ENCODE peak calls at places on chromosomes 5 and 9, in five cellular contexts. H is GM23248, T is astrocyte, O is K562, D is A549. A is an unnamed sample. For H3K9me3, the result is how much of the 10 kb centered on the place peaks cover.

GRCh38 chr5:69004127-69004526 is 89.7 kb upstream of the SLC30A5 start:
- DNase-seq in D (no peak), T (no peak), O (no peak), H (no peak), A (no peak)

GRCh38 chr9:24846248-24846912 is 300.7 kb upstream of the IZUMO3 start:
- DNase-seq in H (no peak), D (no peak), O (no peak), T (no peak), A (no peak)

GRCh38 chr9:8904971-8905370 is 1105.4 kb upstream of the DMAC1 start:
- DNase-seq in O (no peak), H (no peak), D (no peak), T (no peak), A (no peak)

GRCh38 chr9:95037789-95038521 is 279.6 kb downstream of the FANCC start:
- DNase-seq in T (no peak), D (no peak), O (no peak), H (peak), A (no peak)

GRCh38 chr9:68775003-68775730 is 70.1 kb downstream of the PIP5K1B start:
- DNase-seq in H (peak), D (no peak), O (no peak), T (no peak), A (peak)

GRCh38 chr9:88378317-88378716 is 9.9 kb upstream of the SPIN1 start:
- DNase-seq in D (no peak), H (peak), O (no peak), T (no peak), A (no peak)

GRCh38 chr5:131224387-131225191 is 39.3 kb upstream of the CDC42SE2 start:
- DNase-seq in O (no peak), D (no peak), H (no peak), T (no peak), A (no peak)

GRCh38 chr9:120864719-120865118 is 12.3 kb downstream of the PHF19 start:
- DNase-seq in O (no peak), T (no peak), H (no peak), D (no peak), A (no peak)

GRCh38 chr5:149143470-149143869 is 2.2 kb downstream of the ABLIM3 start:
- DNase-seq in T (peak), D (no peak), O (no peak), H (peak), A (peak)

GRCh38 chr5:77231470-77232138 is 21.1 kb downstream of the PDE8B start:
- DNase-seq in T (no peak), H (no peak), O (no peak), D (no peak), A (no peak)

GRCh38 chr9:14652729-14653377 is 40.4 kb downstream of the ZDHHC21 start:
- DNase-seq in T (peak), D (no peak), H (peak), O (peak), A (no peak)

GRCh38 chr5:142364251-142365145 is 39.7 kb upstream of the SPRY4 start:
- DNase-seq in T (no peak), D (peak), O (peak), H (no peak), A (peak)
- H3K4me3 ChIP-seq in T (no peak), D (peak), O (no peak), H (no peak), A (no peak)

DNA sequence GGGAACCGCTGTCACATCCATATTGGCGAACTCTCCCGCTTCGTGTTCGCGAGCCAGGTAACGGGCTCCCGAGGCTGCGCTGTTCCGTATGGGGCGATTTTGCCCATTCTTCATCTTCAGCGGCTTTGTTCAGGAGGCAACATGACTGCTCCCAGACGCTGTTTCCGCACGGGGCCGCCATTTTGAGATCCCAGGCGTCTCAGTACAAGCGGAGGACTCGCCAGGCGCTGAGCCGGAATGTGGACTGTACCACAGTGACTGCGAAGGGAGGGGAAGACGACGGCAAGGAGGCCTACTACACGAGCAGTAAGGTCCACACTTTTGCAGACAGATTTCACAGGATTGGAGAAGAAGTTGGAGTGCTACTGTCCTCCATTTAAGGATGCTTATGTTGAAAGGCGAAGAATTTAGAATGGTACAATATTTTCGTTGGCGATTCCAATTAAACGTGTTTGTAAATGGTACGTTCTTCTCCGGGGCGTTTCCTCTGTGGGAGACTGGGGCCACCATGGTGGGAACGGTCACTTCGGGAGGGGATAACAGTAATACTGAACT is 41.6 kb upstream of the ZNF300 start:
- DNase-seq in D (no peak), H (peak), O (peak), T (peak), A (no peak)
- H3K9me3 ChIP-seq in D (under half), H (under half), O (under half), T (under half), A (under half)

GRCh38 chr5:79133121-79133656 is 21.6 kb downstream of the BHMT start:
- DNase-seq in H (peak), T (peak), D (no peak), O (peak), A (no peak)
- H3K4me3 ChIP-seq in H (peak), T (peak), D (peak), O (no peak), A (peak)

GRCh38 chr9:1050125-1050895 is at the start of gene DMRT2:
- DNase-seq in T (peak), O (peak), H (peak), D (peak), A (no peak)
- H3K9me3 ChIP-seq in T (under half), O (under half), H (under half), D (under half), A (under half)

DNA sequence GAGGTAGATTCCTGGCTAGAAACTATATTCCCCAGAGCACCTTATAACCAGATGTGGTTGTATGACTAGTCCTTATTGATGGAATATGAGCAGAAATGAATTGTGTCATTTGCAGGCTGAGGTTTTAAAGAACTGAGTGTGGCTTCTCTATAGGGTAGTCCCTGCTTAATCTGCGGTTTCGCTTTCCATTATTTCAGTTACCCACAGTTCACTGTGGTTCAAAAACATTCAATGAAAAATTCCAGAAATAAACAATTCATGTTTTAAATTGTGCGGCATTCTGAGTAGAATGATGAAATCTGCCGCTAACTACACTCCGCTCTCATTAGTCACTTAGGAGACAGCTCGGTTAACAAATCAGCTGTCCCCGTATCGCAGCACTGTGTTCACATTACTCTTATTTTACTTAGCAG is 65.1 kb downstream of the ANKRD55 start:
- DNase-seq in D (no peak), H (no peak), O (no peak), T (peak), A (peak)
- H3K4me3 ChIP-seq in D (no peak), H (no peak), O (no peak), T (no peak), A (no peak)

DNA sequence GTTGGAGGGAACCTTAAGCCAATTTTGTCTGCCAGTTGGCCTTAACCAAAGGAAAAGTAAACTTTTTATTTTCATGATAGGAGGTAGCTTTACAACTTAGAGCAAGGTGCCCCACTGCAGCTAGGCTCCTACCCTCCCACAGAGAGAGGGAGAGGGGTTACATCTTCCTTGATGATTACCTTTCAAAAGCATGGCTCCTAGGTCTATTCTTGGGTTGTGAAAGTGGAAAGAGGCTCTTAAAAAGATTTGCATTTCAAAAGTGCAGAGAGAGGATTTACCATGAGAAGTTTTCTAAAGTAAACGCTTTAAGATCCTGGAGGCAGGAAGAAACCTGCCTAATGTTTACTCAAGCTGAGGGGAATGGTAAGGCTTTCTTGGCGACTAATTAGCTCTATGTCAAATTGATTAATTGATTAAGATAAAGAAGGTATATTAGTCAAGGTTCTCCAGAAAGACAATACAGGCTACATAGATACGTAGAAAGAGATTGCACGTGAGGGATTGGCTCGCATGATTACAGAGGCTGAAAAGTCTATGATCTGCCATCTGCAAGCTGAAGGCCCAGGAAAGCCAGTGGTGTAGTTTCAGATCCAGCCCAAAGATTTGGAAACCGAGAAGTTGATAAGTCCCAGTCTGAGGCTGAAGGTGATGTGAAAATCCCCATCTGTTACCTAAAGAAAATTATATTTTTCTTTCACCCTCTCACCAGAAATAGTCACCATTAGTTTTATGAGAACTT is 333.8 kb upstream of the CTNND2 start:
- DNase-seq in H (no peak), D (no peak), O (no peak), T (no peak), A (no peak)
- H3K9me3 ChIP-seq in H (under half), D (under half), O (under half), T (under half), A (under half)

DNA sequence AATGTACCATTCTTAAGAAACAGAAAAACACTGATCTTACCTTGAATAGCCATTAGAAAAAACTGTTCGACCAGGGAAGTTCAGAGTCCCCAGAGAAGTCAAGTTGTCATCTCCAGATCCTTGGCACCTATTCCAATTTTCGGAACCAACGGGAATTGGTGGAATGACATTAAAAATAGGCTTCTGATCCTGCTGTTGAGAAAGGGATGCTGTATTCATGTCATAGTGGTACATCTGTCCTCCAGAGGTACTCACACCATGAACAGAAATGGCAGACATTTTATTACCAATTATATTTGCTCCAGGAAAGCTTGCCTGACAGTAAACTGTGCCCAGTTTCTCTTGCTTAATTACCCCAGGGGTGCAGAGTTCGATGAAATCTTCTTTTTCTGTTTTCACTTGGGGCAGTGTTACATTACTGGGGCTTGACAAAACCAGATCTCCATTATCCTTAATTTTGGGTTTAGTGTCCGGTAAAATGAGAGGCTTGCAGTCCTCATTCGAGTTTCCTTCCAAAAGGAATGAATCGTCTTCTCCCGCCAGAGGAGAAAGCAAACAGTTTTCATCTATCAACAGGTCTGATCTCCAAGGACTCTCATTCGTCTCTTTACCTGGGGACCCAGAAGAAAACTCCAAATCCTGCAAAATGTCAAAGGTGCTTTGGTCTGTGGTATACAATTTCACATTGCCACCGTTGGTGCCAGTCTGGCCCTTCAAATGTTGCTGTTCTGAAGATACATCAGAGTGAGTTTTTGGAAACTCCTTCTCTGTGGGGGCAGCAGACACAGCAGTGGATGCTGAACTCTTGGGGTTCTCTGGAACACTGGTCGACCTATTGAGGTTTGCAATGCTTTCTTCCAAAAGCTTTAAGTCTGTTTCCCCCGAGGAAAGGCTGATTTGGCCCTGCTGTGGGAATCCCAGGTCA is 3.6 kb downstream of the NR3C1 start:
- DNase-seq in H (peak), T (no peak), D (no peak), O (no peak), A (no peak)
- H3K4me3 ChIP-seq in H (peak), T (peak), D (peak), O (peak), A (peak)

GRCh38 chr5:4216142-4216541 is 620.5 kb downstream of the IRX1 start:
- DNase-seq in O (no peak), D (no peak), H (no peak), T (no peak), A (no peak)

GRCh38 chr5:4212981-4213819 is 617.6 kb downstream of the IRX1 start:
- DNase-seq in O (no peak), D (no peak), T (no peak), H (no peak), A (no peak)

GRCh38 chr5:4220016-4220415 is 624.4 kb downstream of the IRX1 start:
- DNase-seq in D (no peak), T (no peak), O (no peak), H (no peak), A (no peak)

GRCh38 chr5:4212071-4212739 is 616.6 kb downstream of the IRX1 start:
- DNase-seq in D (no peak), H (no peak), T (no peak), O (no peak), A (no peak)

GRCh38 chr5:4215143-4215542 is 619.5 kb downstream of the IRX1 start:
- DNase-seq in T (no peak), O (no peak), D (no peak), H (no peak), A (no peak)
- H3K9me3 ChIP-seq in T (under half), O (under half), D (under half), H (under half), A (under half)

DNA sequence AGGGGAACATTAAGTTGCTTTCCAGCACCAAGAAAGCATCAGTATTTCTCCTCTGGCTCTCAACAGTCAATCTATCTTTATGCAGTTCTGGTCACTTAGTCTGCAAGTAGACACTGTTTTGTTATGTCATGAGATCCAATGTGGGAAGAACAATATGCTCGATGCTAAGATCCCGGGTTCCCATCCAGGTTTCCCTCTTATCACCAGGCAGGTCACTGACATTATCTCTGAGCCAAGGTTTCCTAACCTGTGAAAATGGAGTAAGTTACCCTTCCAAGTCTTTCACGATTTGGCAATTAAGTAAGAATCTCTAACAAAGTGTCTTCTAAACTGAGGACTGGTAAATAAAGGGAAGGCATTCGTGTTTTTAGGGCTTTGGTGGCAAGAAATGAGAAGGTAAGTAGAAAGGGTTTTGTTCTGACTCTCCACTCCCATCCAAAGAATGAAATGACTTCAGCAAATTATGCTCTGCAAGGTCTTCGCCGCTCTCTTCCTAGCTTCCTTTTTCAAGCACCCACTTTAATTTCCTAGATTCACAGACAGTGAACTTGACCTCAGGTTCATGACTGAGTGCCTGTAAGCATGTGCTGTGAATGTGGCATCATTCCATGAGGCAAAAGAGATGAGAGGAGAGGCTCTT is 86.4 kb downstream of the DCP2 start:
- DNase-seq in O (no peak), D (no peak), H (no peak), T (no peak), A (no peak)
- H3K4me3 ChIP-seq in O (no peak), D (no peak), H (no peak), T (no peak), A (no peak)

GRCh38 chr5:61806491-61807020 is 474.5 kb downstream of the ZSWIM6 start:
- DNase-seq in O (no peak), T (peak), H (no peak), D (no peak), A (no peak)

GRCh38 chr5:61809651-61810050 is 477.6 kb downstream of the ZSWIM6 start:
- DNase-seq in H (no peak), O (no peak), D (no peak), T (no peak), A (no peak)

GRCh38 chr5:61808091-61808490 is 476.0 kb downstream of the ZSWIM6 start:
- DNase-seq in H (no peak), O (no peak), T (no peak), D (no peak), A (no peak)

GRCh38 chr5:61811052-61811451 is 479.0 kb downstream of the ZSWIM6 start:
- DNase-seq in O (no peak), H (peak), T (no peak), D (no peak), A (no peak)

GRCh38 chr5:61808884-61809283 is 476.8 kb downstream of the ZSWIM6 start:
- DNase-seq in H (no peak), D (no peak), O (no peak), T (no peak), A (no peak)
- H3K9me3 ChIP-seq in H (under half), D (under half), O (under half), T (under half), A (under half)